ENCODE peak calls at places on chromosomes 6 and 20, in eight cellular contexts. One of them, this sample, is unnamed. For H3K4me1, the result is how much of the 10 kb centered on the place peaks cover.

GRCh38 chr20:24953621-24954133 is 4.6 kb downstream of the CST7 start:
- DNase-seq in left ventricle myocardium inferior: no peak
- DNase-seq in body of pancreas: no peak
- DNase-seq in GM23338: no peak
- DNase-seq in sigmoid colon: peak
- DNase-seq in SJSA1: peak
- DNase-seq in prostate gland: no peak
- DNase-seq in A549: no peak
- DNase-seq in this sample: no peak

GRCh38 chr6:19268117-19268516 is 569.1 kb upstream of the ID4 start:
- DNase-seq in prostate gland: peak
- DNase-seq in body of pancreas: no peak
- DNase-seq in GM23338: no peak
- DNase-seq in left ventricle myocardium inferior: no peak
- DNase-seq in sigmoid colon: no peak
- DNase-seq in SJSA1: no peak
- DNase-seq in A549: no peak
- DNase-seq in this sample: no peak

GRCh38 chr6:145483191-145483996 is 251.9 kb downstream of the EPM2A start:
- DNase-seq in prostate gland: no peak
- DNase-seq in SJSA1: no peak
- DNase-seq in left ventricle myocardium inferior: no peak
- DNase-seq in GM23338: peak
- DNase-seq in sigmoid colon: no peak
- DNase-seq in A549: peak
- DNase-seq in body of pancreas: no peak
- DNase-seq in this sample: no peak

GRCh38 chr6:140956567-140957306 is 1176.0 kb upstream of the GJE1 start:
- DNase-seq in GM23338: no peak
- DNase-seq in prostate gland: no peak
- DNase-seq in left ventricle myocardium inferior: no peak
- DNase-seq in body of pancreas: no peak
- DNase-seq in sigmoid colon: no peak
- DNase-seq in A549: no peak
- DNase-seq in SJSA1: no peak
- DNase-seq in this sample: no peak

GRCh38 chr20:38217791-38218565 is 42.6 kb downstream of the KIAA1755 start:
- DNase-seq in sigmoid colon: peak
- DNase-seq in prostate gland: no peak
- DNase-seq in body of pancreas: peak
- DNase-seq in A549: peak
- DNase-seq in GM23338: peak
- DNase-seq in left ventricle myocardium inferior: peak
- DNase-seq in SJSA1: peak
- DNase-seq in this sample: peak

GRCh38 chr20:52305843-52306242 is 114.3 kb upstream of the ZFP64 start:
- DNase-seq in GM23338: no peak
- DNase-seq in sigmoid colon: no peak
- DNase-seq in prostate gland: no peak
- DNase-seq in A549: no peak
- DNase-seq in body of pancreas: no peak
- DNase-seq in SJSA1: no peak
- DNase-seq in left ventricle myocardium inferior: no peak
- DNase-seq in this sample: no peak

GRCh38 chr6:68990313-68990712 is 355.2 kb downstream of the ADGRB3 start:
- DNase-seq in SJSA1: no peak
- DNase-seq in left ventricle myocardium inferior: no peak
- DNase-seq in GM23338: no peak
- DNase-seq in body of pancreas: no peak
- DNase-seq in sigmoid colon: no peak
- DNase-seq in A549: no peak
- DNase-seq in prostate gland: no peak
- DNase-seq in this sample: no peak

GRCh38 chr6:11389977-11390376 is 147.6 kb upstream of the TMEM170B start:
- DNase-seq in GM23338: no peak
- DNase-seq in prostate gland: peak
- DNase-seq in sigmoid colon: no peak
- DNase-seq in left ventricle myocardium inferior: no peak
- DNase-seq in body of pancreas: no peak
- DNase-seq in SJSA1: peak
- DNase-seq in A549: no peak
- DNase-seq in this sample: no peak

GRCh38 chr6:56534680-56535419 is 107.8 kb downstream of the DST start:
- DNase-seq in prostate gland: no peak
- DNase-seq in left ventricle myocardium inferior: no peak
- DNase-seq in GM23338: peak
- DNase-seq in A549: no peak
- DNase-seq in sigmoid colon: no peak
- DNase-seq in SJSA1: no peak
- DNase-seq in body of pancreas: no peak
- DNase-seq in this sample: no peak

GRCh38 chr6:47288245-47289090 is 21.2 kb downstream of the TNFRSF21 start:
- DNase-seq in prostate gland: no peak
- DNase-seq in SJSA1: no peak
- DNase-seq in A549: no peak
- DNase-seq in body of pancreas: no peak
- DNase-seq in GM23338: no peak
- DNase-seq in left ventricle myocardium inferior: no peak
- DNase-seq in sigmoid colon: no peak
- DNase-seq in this sample: no peak

GRCh38 chr6:1873781-1874180 is 264.1 kb downstream of the FOXC1 start:
- DNase-seq in left ventricle myocardium inferior: no peak
- DNase-seq in SJSA1: no peak
- DNase-seq in A549: no peak
- DNase-seq in sigmoid colon: no peak
- DNase-seq in body of pancreas: no peak
- DNase-seq in GM23338: no peak
- DNase-seq in prostate gland: no peak
- DNase-seq in this sample: no peak
- H3K4me1 ChIP-seq in left ventricle myocardium inferior: under half
- H3K4me1 ChIP-seq in SJSA1: under half
- H3K4me1 ChIP-seq in A549: under half
- H3K4me1 ChIP-seq in sigmoid colon: under half
- H3K4me1 ChIP-seq in body of pancreas: under half
- H3K4me1 ChIP-seq in GM23338: under half
- H3K4me1 ChIP-seq in prostate gland: under half
- H3K4me1 ChIP-seq in this sample: under half

GRCh38 chr6:149852180-149852579 is 12.0 kb downstream of the LRP11 start:
- DNase-seq in sigmoid colon: no peak
- DNase-seq in left ventricle myocardium inferior: no peak
- DNase-seq in GM23338: no peak
- DNase-seq in SJSA1: peak
- DNase-seq in body of pancreas: no peak
- DNase-seq in prostate gland: no peak
- DNase-seq in A549: no peak
- DNase-seq in this sample: peak
- H3K27ac ChIP-seq in sigmoid colon: no peak
- H3K27ac ChIP-seq in left ventricle myocardium inferior: no peak
- H3K27ac ChIP-seq in GM23338: no peak
- H3K27ac ChIP-seq in SJSA1: peak
- H3K27ac ChIP-seq in body of pancreas: no peak
- H3K27ac ChIP-seq in prostate gland: no peak
- H3K27ac ChIP-seq in A549: peak
- H3K27ac ChIP-seq in this sample: peak

GRCh38 chr20:62369508-62370114 is 2.5 kb upstream of the LAMA5 start:
- DNase-seq in A549: no peak
- DNase-seq in body of pancreas: no peak
- DNase-seq in prostate gland: no peak
- DNase-seq in left ventricle myocardium inferior: no peak
- DNase-seq in GM23338: no peak
- DNase-seq in sigmoid colon: no peak
- DNase-seq in SJSA1: no peak
- DNase-seq in this sample: no peak

GRCh38 chr20:62372042-62372993 is 5.2 kb upstream of the LAMA5 start:
- DNase-seq in prostate gland: no peak
- DNase-seq in GM23338: no peak
- DNase-seq in left ventricle myocardium inferior: no peak
- DNase-seq in body of pancreas: no peak
- DNase-seq in sigmoid colon: peak
- DNase-seq in A549: no peak
- DNase-seq in SJSA1: no peak
- DNase-seq in this sample: no peak

GRCh38 chr20:62370807-62371587 is 3.9 kb upstream of the LAMA5 start:
- DNase-seq in A549: no peak
- DNase-seq in left ventricle myocardium inferior: no peak
- DNase-seq in GM23338: no peak
- DNase-seq in sigmoid colon: no peak
- DNase-seq in SJSA1: no peak
- DNase-seq in prostate gland: no peak
- DNase-seq in body of pancreas: no peak
- DNase-seq in this sample: no peak

GRCh38 chr20:62370115-62370806 is 3.1 kb upstream of the LAMA5 start:
- DNase-seq in sigmoid colon: no peak
- DNase-seq in prostate gland: no peak
- DNase-seq in left ventricle myocardium inferior: no peak
- DNase-seq in A549: no peak
- DNase-seq in body of pancreas: no peak
- DNase-seq in SJSA1: peak
- DNase-seq in GM23338: no peak
- DNase-seq in this sample: peak

DNA sequence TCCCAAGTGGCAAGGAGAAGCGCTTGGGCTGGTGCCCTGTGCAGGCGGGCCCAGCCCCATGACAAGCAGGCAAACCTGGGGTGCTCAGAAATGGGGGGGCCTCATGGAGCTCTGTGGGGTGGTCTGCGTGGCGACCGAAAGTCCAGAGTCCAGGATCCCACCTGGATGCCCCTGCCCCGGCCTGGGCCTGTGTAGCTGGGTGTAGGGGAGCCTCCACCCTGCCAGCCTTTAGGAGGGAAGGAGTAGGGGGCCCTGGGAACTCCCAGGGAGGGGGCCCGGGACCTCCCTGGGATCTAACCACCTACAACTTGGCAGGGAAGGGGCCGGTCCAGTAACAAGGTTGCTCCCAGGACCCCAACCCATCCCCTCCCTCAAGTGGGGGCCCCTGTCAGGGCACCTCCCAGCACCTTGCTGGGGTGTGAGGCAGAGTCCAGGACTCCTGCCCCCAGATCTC is 4.5 kb upstream of the LAMA5 start:
- DNase-seq in prostate gland: no peak
- DNase-seq in A549: no peak
- DNase-seq in body of pancreas: no peak
- DNase-seq in SJSA1: no peak
- DNase-seq in sigmoid colon: no peak
- DNase-seq in left ventricle myocardium inferior: no peak
- DNase-seq in GM23338: no peak
- DNase-seq in this sample: no peak
- H3K4me1 ChIP-seq in prostate gland: under half
- H3K4me1 ChIP-seq in A549: half or more
- H3K4me1 ChIP-seq in body of pancreas: half or more
- H3K4me1 ChIP-seq in SJSA1: half or more
- H3K4me1 ChIP-seq in sigmoid colon: half or more
- H3K4me1 ChIP-seq in left ventricle myocardium inferior: half or more
- H3K4me1 ChIP-seq in GM23338: under half
- H3K4me1 ChIP-seq in this sample: half or more

GRCh38 chr6:166258854-166259276 is 49.3 kb downstream of the PRR18 start:
- DNase-seq in GM23338: no peak
- DNase-seq in left ventricle myocardium inferior: no peak
- DNase-seq in prostate gland: no peak
- DNase-seq in body of pancreas: no peak
- DNase-seq in SJSA1: peak
- DNase-seq in sigmoid colon: no peak
- DNase-seq in A549: no peak
- DNase-seq in this sample: no peak

GRCh38 chr6:166257911-166258318 is 50.3 kb downstream of the PRR18 start:
- DNase-seq in A549: no peak
- DNase-seq in GM23338: no peak
- DNase-seq in sigmoid colon: no peak
- DNase-seq in body of pancreas: no peak
- DNase-seq in left ventricle myocardium inferior: no peak
- DNase-seq in SJSA1: no peak
- DNase-seq in prostate gland: no peak
- DNase-seq in this sample: no peak

GRCh38 chr6:166266336-166266735 is 41.9 kb downstream of the PRR18 start:
- DNase-seq in prostate gland: no peak
- DNase-seq in body of pancreas: no peak
- DNase-seq in A549: no peak
- DNase-seq in SJSA1: no peak
- DNase-seq in sigmoid colon: no peak
- DNase-seq in GM23338: no peak
- DNase-seq in left ventricle myocardium inferior: no peak
- DNase-seq in this sample: no peak

GRCh38 chr6:166259296-166259977 is 48.8 kb downstream of the PRR18 start:
- DNase-seq in sigmoid colon: no peak
- DNase-seq in body of pancreas: no peak
- DNase-seq in left ventricle myocardium inferior: no peak
- DNase-seq in A549: no peak
- DNase-seq in GM23338: peak
- DNase-seq in SJSA1: no peak
- DNase-seq in prostate gland: no peak
- DNase-seq in this sample: no peak

DNA sequence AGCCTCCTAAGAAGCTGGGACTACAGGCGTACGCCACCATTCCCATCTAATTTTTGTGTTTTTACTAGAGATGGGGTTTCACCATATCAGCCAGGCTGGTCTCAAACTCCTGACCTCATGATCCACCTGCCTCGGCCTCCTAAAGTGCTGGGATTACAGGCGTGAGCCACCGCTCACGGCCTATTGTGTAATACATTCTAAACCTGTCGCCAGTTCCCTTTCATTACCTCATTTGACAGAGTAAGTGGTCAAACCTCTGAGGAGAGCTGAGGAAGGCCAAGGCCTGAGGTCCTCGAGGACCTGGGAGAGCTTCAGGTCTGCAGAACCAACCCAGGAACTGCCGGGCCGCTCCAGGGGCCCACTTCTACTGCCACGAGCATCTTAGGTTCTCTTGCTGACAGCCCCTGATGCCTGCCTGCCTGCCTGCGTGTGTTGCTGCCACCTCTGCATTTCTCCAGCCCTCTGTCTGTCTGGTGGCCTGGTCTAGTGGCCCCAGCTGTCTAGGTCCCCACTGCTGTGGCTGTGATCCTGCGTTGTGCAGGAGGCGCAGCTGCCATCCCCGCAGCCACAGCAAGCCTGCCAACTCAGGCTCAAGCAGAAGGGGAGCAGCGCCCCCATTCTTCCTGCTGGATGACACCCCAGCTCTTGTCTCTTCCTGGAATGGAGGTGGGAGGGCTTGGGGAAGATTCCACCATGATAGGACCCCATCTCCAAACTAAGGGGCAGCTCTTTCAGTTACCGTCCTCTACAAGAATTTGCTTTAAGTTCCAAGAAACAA is 45.3 kb downstream of the PRR18 start:
- DNase-seq in left ventricle myocardium inferior: no peak
- DNase-seq in prostate gland: no peak
- DNase-seq in A549: no peak
- DNase-seq in body of pancreas: no peak
- DNase-seq in sigmoid colon: no peak
- DNase-seq in GM23338: no peak
- DNase-seq in SJSA1: no peak
- DNase-seq in this sample: no peak
- H3K27ac ChIP-seq in left ventricle myocardium inferior: no peak
- H3K27ac ChIP-seq in prostate gland: no peak
- H3K27ac ChIP-seq in A549: no peak
- H3K27ac ChIP-seq in body of pancreas: no peak
- H3K27ac ChIP-seq in sigmoid colon: no peak
- H3K27ac ChIP-seq in GM23338: no peak
- H3K27ac ChIP-seq in SJSA1: no peak
- H3K27ac ChIP-seq in this sample: no peak

DNA sequence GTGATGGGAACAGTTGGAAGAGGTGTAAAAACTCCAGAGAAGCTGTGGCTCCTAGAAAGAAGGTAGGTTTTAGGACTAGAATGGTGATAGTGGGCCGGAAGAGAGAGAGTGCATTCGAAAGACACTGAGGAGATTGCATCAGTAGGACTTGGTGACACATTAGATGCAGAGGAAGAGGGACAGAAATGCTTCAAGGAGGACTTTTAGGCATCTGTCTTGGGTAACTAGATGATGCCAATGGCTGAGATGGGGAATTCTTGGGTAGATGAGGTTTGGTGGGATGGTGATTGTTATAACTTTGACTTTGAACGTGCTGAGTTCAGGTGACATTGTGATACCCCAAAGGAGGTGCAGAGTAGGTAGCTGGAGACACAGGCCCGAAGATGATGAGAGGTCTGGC is 196.5 kb downstream of the GMPR start:
- DNase-seq in GM23338: no peak
- DNase-seq in prostate gland: no peak
- DNase-seq in SJSA1: no peak
- DNase-seq in sigmoid colon: no peak
- DNase-seq in left ventricle myocardium inferior: no peak
- DNase-seq in A549: no peak
- DNase-seq in body of pancreas: no peak
- DNase-seq in this sample: no peak
- H3K4me1 ChIP-seq in GM23338: under half
- H3K4me1 ChIP-seq in prostate gland: under half
- H3K4me1 ChIP-seq in SJSA1: under half
- H3K4me1 ChIP-seq in sigmoid colon: under half
- H3K4me1 ChIP-seq in left ventricle myocardium inferior: half or more
- H3K4me1 ChIP-seq in A549: half or more
- H3K4me1 ChIP-seq in body of pancreas: under half
- H3K4me1 ChIP-seq in this sample: under half